ENCODE peak calls at places on chromosome 1, in eight cellular contexts. One of them, this sample, is unnamed.

GRCh38 chr1:116852910-116853309 is 56.8 kb upstream of the PTGFRN start:
- DNase-seq in HFF-Myc: no peak
- DNase-seq in H9: no peak
- DNase-seq in GM20000: no peak
- DNase-seq in dorsolateral prefrontal cortex: no peak
- DNase-seq in left lung: no peak
- DNase-seq in AG10803: peak; percentile 44
- DNase-seq in WTC11: no peak
- DNase-seq in this sample: no peak

GRCh38 chr1:193543259-193543658 is 356.8 kb upstream of the B3GALT2 start:
- DNase-seq in HFF-Myc: peak; percentile 86
- DNase-seq in H9: no peak
- DNase-seq in GM20000: no peak
- DNase-seq in dorsolateral prefrontal cortex: no peak
- DNase-seq in left lung: no peak
- DNase-seq in AG10803: peak; percentile 15
- DNase-seq in WTC11: no peak
- DNase-seq in this sample: no peak

GRCh38 chr1:181645171-181645570 is 161.9 kb downstream of the CACNA1E start:
- DNase-seq in HFF-Myc: no peak
- DNase-seq in H9: no peak
- DNase-seq in GM20000: no peak
- DNase-seq in dorsolateral prefrontal cortex: no peak
- DNase-seq in left lung: no peak
- DNase-seq in AG10803: no peak
- DNase-seq in WTC11: no peak
- DNase-seq in this sample: no peak

GRCh38 chr1:24364975-24365678 is 46.0 kb downstream of the GRHL3 start:
- DNase-seq in HFF-Myc: peak; percentile 60
- DNase-seq in H9: no peak
- DNase-seq in GM20000: peak; percentile 79
- DNase-seq in dorsolateral prefrontal cortex: no peak
- DNase-seq in left lung: no peak
- DNase-seq in AG10803: peak; percentile 83
- DNase-seq in WTC11: no peak
- DNase-seq in this sample: no peak

GRCh38 chr1:34696230-34696629 is 58.6 kb upstream of the GJB5 start:
- DNase-seq in HFF-Myc: peak; percentile 17
- DNase-seq in H9: no peak
- DNase-seq in GM20000: no peak
- DNase-seq in dorsolateral prefrontal cortex: no peak
- DNase-seq in left lung: no peak
- DNase-seq in AG10803: peak; percentile 12
- DNase-seq in WTC11: no peak
- DNase-seq in this sample: no peak

GRCh38 chr1:233638513-233638912 is 24.6 kb downstream of the KCNK1 start:
- DNase-seq in HFF-Myc: no peak
- DNase-seq in H9: no peak
- DNase-seq in GM20000: no peak
- DNase-seq in dorsolateral prefrontal cortex: peak; percentile 75
- DNase-seq in left lung: no peak
- DNase-seq in AG10803: no peak
- DNase-seq in WTC11: no peak
- DNase-seq in this sample: no peak

GRCh38 chr1:192807221-192807967 is 1.4 kb upstream of the RGS2 start:
- DNase-seq in HFF-Myc: no peak
- DNase-seq in H9: no peak
- DNase-seq in GM20000: peak; percentile 41
- DNase-seq in dorsolateral prefrontal cortex: no peak
- DNase-seq in left lung: no peak
- DNase-seq in AG10803: peak; percentile 29
- DNase-seq in WTC11: no peak
- DNase-seq in this sample: no peak

GRCh38 chr1:115337633-115338456 is at the start of gene NGF:
- DNase-seq in HFF-Myc: no peak
- DNase-seq in H9: peak; percentile 80
- DNase-seq in GM20000: no peak
- DNase-seq in dorsolateral prefrontal cortex: peak; percentile 40
- DNase-seq in left lung: peak; percentile 83
- DNase-seq in AG10803: peak; percentile 79
- DNase-seq in WTC11: peak; percentile 73
- DNase-seq in this sample: peak; percentile 70

GRCh38 chr1:248847181-248847955 is 9.3 kb downstream of the ZNF672 start:
- DNase-seq in HFF-Myc: no peak
- DNase-seq in H9: no peak
- DNase-seq in GM20000: no peak
- DNase-seq in dorsolateral prefrontal cortex: no peak
- DNase-seq in left lung: no peak
- DNase-seq in AG10803: no peak
- DNase-seq in WTC11: no peak
- DNase-seq in this sample: peak; percentile 47

GRCh38 chr1:151680812-151681211 is 35.8 kb downstream of the CELF3 start:
- DNase-seq in HFF-Myc: peak; percentile 86
- DNase-seq in H9: no peak
- DNase-seq in GM20000: no peak
- DNase-seq in dorsolateral prefrontal cortex: no peak
- DNase-seq in left lung: no peak
- DNase-seq in AG10803: peak; percentile 75
- DNase-seq in WTC11: no peak
- DNase-seq in this sample: no peak

GRCh38 chr1:12447849-12448312 is 170.1 kb downstream of the DHRS3 start:
- DNase-seq in HFF-Myc: no peak
- DNase-seq in H9: no peak
- DNase-seq in GM20000: no peak
- DNase-seq in dorsolateral prefrontal cortex: no peak
- DNase-seq in left lung: no peak
- DNase-seq in AG10803: peak; percentile 90
- DNase-seq in WTC11: no peak
- DNase-seq in this sample: no peak

GRCh38 chr1:199684686-199685273 is 342.7 kb upstream of the NR5A2 start:
- DNase-seq in HFF-Myc: peak; percentile 59
- DNase-seq in H9: no peak
- DNase-seq in GM20000: peak; percentile 18
- DNase-seq in dorsolateral prefrontal cortex: no peak
- DNase-seq in left lung: no peak
- DNase-seq in AG10803: peak; percentile 75
- DNase-seq in WTC11: no peak
- DNase-seq in this sample: no peak

GRCh38 chr1:96520542-96520941 is 201.0 kb upstream of the PTBP2 start:
- DNase-seq in HFF-Myc: no peak
- DNase-seq in H9: no peak
- DNase-seq in GM20000: no peak
- DNase-seq in dorsolateral prefrontal cortex: no peak
- DNase-seq in left lung: no peak
- DNase-seq in AG10803: peak; percentile 53
- DNase-seq in WTC11: no peak
- DNase-seq in this sample: no peak

GRCh38 chr1:96521994-96522760 is 199.4 kb upstream of the PTBP2 start:
- DNase-seq in HFF-Myc: no peak
- DNase-seq in H9: no peak
- DNase-seq in GM20000: no peak
- DNase-seq in dorsolateral prefrontal cortex: no peak
- DNase-seq in left lung: no peak
- DNase-seq in AG10803: no peak
- DNase-seq in WTC11: no peak
- DNase-seq in this sample: no peak

GRCh38 chr1:96525657-96526613 is 195.6 kb upstream of the PTBP2 start:
- DNase-seq in HFF-Myc: no peak
- DNase-seq in H9: no peak
- DNase-seq in GM20000: no peak
- DNase-seq in dorsolateral prefrontal cortex: no peak
- DNase-seq in left lung: no peak
- DNase-seq in AG10803: peak; percentile 39
- DNase-seq in WTC11: no peak
- DNase-seq in this sample: no peak

GRCh38 chr1:96522927-96523326 is 198.7 kb upstream of the PTBP2 start:
- DNase-seq in HFF-Myc: no peak
- DNase-seq in H9: no peak
- DNase-seq in GM20000: no peak
- DNase-seq in dorsolateral prefrontal cortex: no peak
- DNase-seq in left lung: no peak
- DNase-seq in AG10803: no peak
- DNase-seq in WTC11: no peak
- DNase-seq in this sample: no peak

DNA sequence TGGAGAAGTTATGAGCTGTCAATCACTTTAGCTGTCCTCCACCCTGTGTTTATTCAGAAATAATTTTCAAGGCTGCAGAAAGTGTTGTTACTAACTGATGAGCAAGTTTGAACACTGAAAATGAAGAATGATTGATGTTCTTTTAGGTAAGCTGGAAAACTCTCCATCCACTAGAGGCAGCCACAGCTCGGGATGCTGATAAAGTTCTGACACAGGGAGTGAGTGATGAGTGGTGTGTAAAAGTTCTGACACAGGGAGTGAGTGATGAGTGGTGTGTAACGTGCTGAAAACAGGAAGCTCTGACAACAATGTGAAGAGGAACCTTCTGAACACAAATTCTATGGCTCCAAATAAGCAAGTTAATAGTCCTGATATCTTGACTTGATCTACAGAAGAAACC is 197.5 kb upstream of the PTBP2 start:
- DNase-seq in HFF-Myc: no peak
- DNase-seq in H9: no peak
- DNase-seq in GM20000: no peak
- DNase-seq in dorsolateral prefrontal cortex: no peak
- DNase-seq in left lung: no peak
- DNase-seq in AG10803: no peak
- DNase-seq in WTC11: no peak
- DNase-seq in this sample: no peak
- TF ChIP-seq CTCF in HFF-Myc: no peak
- TF ChIP-seq CTCF in H9: no peak
- TF ChIP-seq CTCF in GM20000: no peak
- TF ChIP-seq CTCF in dorsolateral prefrontal cortex: peak; percentile 42
- TF ChIP-seq CTCF in left lung: no peak
- TF ChIP-seq CTCF in AG10803: no peak
- TF ChIP-seq CTCF in WTC11: no peak
- TF ChIP-seq CTCF in this sample: no peak

DNA sequence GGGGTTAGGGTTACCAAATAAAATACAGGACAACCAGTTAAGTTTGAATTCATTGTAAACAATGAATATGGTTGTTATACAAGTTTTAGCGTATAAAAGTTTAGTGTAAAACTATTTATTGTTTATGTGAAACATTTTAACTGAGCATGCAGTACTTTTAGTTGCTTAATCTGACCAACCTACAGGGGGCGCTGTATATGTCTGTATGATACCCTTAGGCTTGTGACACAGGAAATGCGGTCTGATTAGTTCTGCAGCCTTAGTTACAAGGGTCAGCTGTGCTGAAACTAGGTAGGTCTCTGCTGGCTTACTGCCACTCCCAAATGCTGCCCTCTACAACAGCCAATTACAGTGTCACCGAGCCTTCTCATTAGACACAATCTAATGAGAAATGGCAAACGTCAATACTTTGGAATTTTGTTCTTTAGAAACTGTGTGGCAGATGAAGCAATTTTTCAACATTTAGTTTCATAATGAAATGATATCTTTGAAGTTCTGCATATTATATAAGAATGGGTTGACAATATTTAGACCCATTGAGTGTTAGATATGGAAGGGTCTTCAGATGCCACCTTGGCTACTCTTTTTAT is 56.2 kb downstream of the NTNG1 start:
- DNase-seq in HFF-Myc: peak; percentile 12
- DNase-seq in H9: peak; percentile 74
- DNase-seq in GM20000: peak; percentile 14
- DNase-seq in dorsolateral prefrontal cortex: no peak
- DNase-seq in left lung: no peak
- DNase-seq in AG10803: no peak
- DNase-seq in WTC11: peak; percentile 49
- DNase-seq in this sample: no peak
- TF ChIP-seq CTCF in HFF-Myc: peak; percentile 50
- TF ChIP-seq CTCF in H9: peak; percentile 89
- TF ChIP-seq CTCF in GM20000: peak; percentile 43
- TF ChIP-seq CTCF in dorsolateral prefrontal cortex: no peak
- TF ChIP-seq CTCF in left lung: no peak
- TF ChIP-seq CTCF in AG10803: peak; percentile 52
- TF ChIP-seq CTCF in WTC11: peak; percentile 79
- TF ChIP-seq CTCF in this sample: peak; percentile 81

GRCh38 chr1:93734999-93735398 is 53.4 kb upstream of the BCAR3 start:
- DNase-seq in HFF-Myc: no peak
- DNase-seq in H9: no peak
- DNase-seq in GM20000: no peak
- DNase-seq in dorsolateral prefrontal cortex: no peak
- DNase-seq in left lung: no peak
- DNase-seq in AG10803: peak; percentile 29
- DNase-seq in WTC11: no peak
- DNase-seq in this sample: no peak
- TF ChIP-seq CTCF in HFF-Myc: peak; percentile 43
- TF ChIP-seq CTCF in H9: peak; percentile 55
- TF ChIP-seq CTCF in GM20000: no peak
- TF ChIP-seq CTCF in dorsolateral prefrontal cortex: no peak
- TF ChIP-seq CTCF in left lung: no peak
- TF ChIP-seq CTCF in AG10803: peak; percentile 52
- TF ChIP-seq CTCF in WTC11: no peak
- TF ChIP-seq CTCF in this sample: no peak

DNA sequence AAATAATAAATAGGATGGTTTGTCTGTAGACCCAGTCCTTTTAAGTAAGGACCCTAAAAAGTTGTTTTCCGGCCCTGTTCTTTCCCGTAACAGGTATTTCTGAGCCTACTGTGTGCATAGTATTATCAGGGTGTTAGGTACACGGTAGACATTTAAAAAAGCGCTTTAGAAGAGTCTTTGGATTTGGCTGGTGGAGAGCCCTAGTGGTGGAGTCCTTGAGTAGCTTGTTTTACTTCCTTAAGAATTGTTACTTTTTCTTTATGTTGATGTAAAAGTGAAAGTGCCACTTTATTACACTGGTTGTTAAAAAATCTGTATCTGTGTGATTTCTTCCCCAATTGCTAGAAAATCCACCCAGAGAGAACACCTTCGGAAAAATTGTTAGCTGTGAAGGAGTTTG is 36.8 kb downstream of the SMYD2 start:
- DNase-seq in HFF-Myc: no peak
- DNase-seq in H9: no peak
- DNase-seq in GM20000: no peak
- DNase-seq in dorsolateral prefrontal cortex: no peak
- DNase-seq in left lung: no peak
- DNase-seq in AG10803: no peak
- DNase-seq in WTC11: no peak
- DNase-seq in this sample: no peak
- TF ChIP-seq CTCF in HFF-Myc: no peak
- TF ChIP-seq CTCF in H9: peak; percentile 55
- TF ChIP-seq CTCF in GM20000: peak; percentile 16
- TF ChIP-seq CTCF in dorsolateral prefrontal cortex: no peak
- TF ChIP-seq CTCF in left lung: no peak
- TF ChIP-seq CTCF in AG10803: no peak
- TF ChIP-seq CTCF in WTC11: no peak
- TF ChIP-seq CTCF in this sample: no peak

GRCh38 chr1:201945157-201945556 is 1.2 kb downstream of the LMOD1 start:
- DNase-seq in HFF-Myc: no peak
- DNase-seq in H9: no peak
- DNase-seq in GM20000: no peak
- DNase-seq in dorsolateral prefrontal cortex: no peak
- DNase-seq in left lung: no peak
- DNase-seq in AG10803: no peak
- DNase-seq in WTC11: peak; percentile 28
- DNase-seq in this sample: no peak
- TF ChIP-seq CTCF in HFF-Myc: peak; percentile 37
- TF ChIP-seq CTCF in H9: peak; percentile 67
- TF ChIP-seq CTCF in GM20000: no peak
- TF ChIP-seq CTCF in dorsolateral prefrontal cortex: peak; percentile 26
- TF ChIP-seq CTCF in left lung: peak; percentile 17
- TF ChIP-seq CTCF in AG10803: peak; percentile 67
- TF ChIP-seq CTCF in WTC11: no peak
- TF ChIP-seq CTCF in this sample: no peak

GRCh38 chr1:70112838-70113237 is 92.5 kb downstream of the LRRC40 start:
- DNase-seq in HFF-Myc: no peak
- DNase-seq in H9: no peak
- DNase-seq in GM20000: no peak
- DNase-seq in dorsolateral prefrontal cortex: no peak
- DNase-seq in left lung: no peak
- DNase-seq in AG10803: no peak
- DNase-seq in WTC11: no peak
- DNase-seq in this sample: no peak
- TF ChIP-seq CTCF in HFF-Myc: peak; percentile 12
- TF ChIP-seq CTCF in H9: peak; percentile 62
- TF ChIP-seq CTCF in GM20000: peak; percentile 7
- TF ChIP-seq CTCF in dorsolateral prefrontal cortex: no peak
- TF ChIP-seq CTCF in left lung: no peak
- TF ChIP-seq CTCF in AG10803: no peak
- TF ChIP-seq CTCF in WTC11: peak; percentile 35
- TF ChIP-seq CTCF in this sample: no peak

This sample was measured in glutamatergic neuron.